ENCODE peak calls at places on chromosomes 4 and X, in seven cellular contexts. U is cardiac fibroblast; Y is pons; V is NCI-H524; Q is activated naive CD4-positive, alpha-beta T cell; C is DMS79 treated with DMSO at 0.1 percent for 48 hours; K is H1. T is an unnamed sample.

GRCh38 chrX:104118765-104119164 is 6.4 kb downstream of the ZCCHC18 start:
- DNase-seq in U (no peak), Y (no peak), V (no peak), Q (no peak), C (peak; percentile 0), K (no peak), T (no peak)

GRCh38 chrX:17814557-17814956 is 46.5 kb downstream of the RAI2 start:
- DNase-seq in U (no peak), Y (no peak), V (no peak), Q (no peak), C (no peak), K (no peak), T (no peak)

GRCh38 chr4:138291431-138291830 is 49.3 kb upstream of the SLC7A11 start:
- DNase-seq in U (no peak), Y (no peak), V (no peak), Q (no peak), C (no peak), K (no peak), T (no peak)

GRCh38 chr4:154527308-154527707 is 22.9 kb downstream of the PLRG1 start:
- DNase-seq in U (no peak), Y (no peak), V (no peak), Q (no peak), C (no peak), K (no peak), T (no peak)

GRCh38 chr4:32462944-32463343 is 1742.8 kb downstream of the PCDH7 start:
- DNase-seq in U (peak; percentile 57), Y (no peak), V (no peak), Q (no peak), C (no peak), K (no peak), T (no peak)

GRCh38 chr4:68299492-68300457 is 50.1 kb downstream of the YTHDC1 start:
- DNase-seq in U (no peak), Y (no peak), V (no peak), Q (no peak), C (no peak), K (no peak), T (no peak)

GRCh38 chr4:4260185-4260751 is 12.2 kb upstream of the TMEM128 start:
- DNase-seq in U (peak; percentile 88), Y (peak; percentile 24), V (peak; percentile 8), Q (no peak), C (no peak), K (no peak), T (peak; percentile 30)

GRCh38 chr4:105509714-105510113 is 35.9 kb upstream of the PPA2 start:
- DNase-seq in U (no peak), Y (no peak), V (no peak), Q (no peak), C (no peak), K (no peak), T (no peak)

GRCh38 chrX:9172451-9172850 is 138.5 kb upstream of the FAM9B start:
- DNase-seq in U (no peak), Y (no peak), V (no peak), Q (no peak), C (no peak), K (no peak), T (no peak)

GRCh38 chrX:109252789-109253188 is 229.1 kb downstream of the GUCY2F start:
- DNase-seq in U (no peak), Y (no peak), V (no peak), Q (no peak), C (no peak), K (no peak), T (no peak)

GRCh38 chrX:50813843-50814661 is at the start of gene SHROOM4:
- DNase-seq in U (peak; percentile 66), Y (peak; percentile 81), V (no peak), Q (no peak), C (no peak), K (peak; percentile 50), T (no peak)

GRCh38 chr4:67911128-67911527 is 27.3 kb upstream of the TMPRSS11D start:
- DNase-seq in U (no peak), Y (no peak), V (no peak), Q (no peak), C (no peak), K (no peak), T (no peak)

GRCh38 chr4:3212391-3213100 is 36.4 kb upstream of the MSANTD1 start:
- DNase-seq in U (no peak), Y (no peak), V (no peak), Q (no peak), C (no peak), K (no peak), T (no peak)

GRCh38 chrX:6307156-6307555 is 78.5 kb upstream of the NLGN4X start:
- DNase-seq in U (no peak), Y (no peak), V (no peak), Q (no peak), C (no peak), K (no peak), T (no peak)

GRCh38 chrX:23822397-23822796 is 39.4 kb downstream of the SAT1 start:
- DNase-seq in U (no peak), Y (peak; percentile 86), V (no peak), Q (no peak), C (no peak), K (no peak), T (no peak)

GRCh38 chr4:8828869-8829268 is 42.8 kb downstream of the HMX1 start:
- DNase-seq in U (no peak), Y (no peak), V (no peak), Q (no peak), C (no peak), K (no peak), T (no peak)

GRCh38 chr4:166169111-166169510 is 296.1 kb downstream of the TLL1 start:
- DNase-seq in U (peak; percentile 22), Y (no peak), V (no peak), Q (no peak), C (no peak), K (no peak), T (no peak)

GRCh38 chrX:85570496-85570895 is 191.0 kb upstream of the POF1B start:
- DNase-seq in U (no peak), Y (no peak), V (no peak), Q (no peak), C (no peak), K (no peak), T (no peak)

GRCh38 chr4:179225594-179225993 is 1783.4 kb upstream of the AGA start:
- DNase-seq in U (no peak), Y (no peak), V (no peak), Q (no peak), C (no peak), K (no peak), T (no peak)

GRCh38 chrX:132958086-132958703 is at the start of gene HS6ST2:
- DNase-seq in U (no peak), Y (no peak), V (peak; percentile 38), Q (no peak), C (no peak), K (no peak), T (peak; percentile 28)

GRCh38 chrX:40402771-40403533 is 177.8 kb upstream of the ATP6AP2 start:
- DNase-seq in U (peak; percentile 28), Y (peak; percentile 23), V (no peak), Q (no peak), C (no peak), K (no peak), T (no peak)

GRCh38 chr4:40612831-40613230 is 16.8 kb downstream of the RBM47 start:
- DNase-seq in U (no peak), Y (no peak), V (no peak), Q (no peak), C (no peak), K (no peak), T (no peak)